ENCODE peak calls at places on chromosome X, in six cellular contexts. One of them, this sample, is unnamed.

GRCh38 chrX:16188687-16189086 is 21.4 kb downstream of the MAGEB17 start:
- DNase-seq in neural crest cell: no peak
- DNase-seq in fibroblast of lung: no peak
- DNase-seq in A549: no peak
- DNase-seq in NB4: no peak
- DNase-seq in MCF 10A: peak; percentile 21
- DNase-seq in this sample: no peak

GRCh38 chrX:43666301-43666912 is 10.3 kb downstream of the MAOA start:
- DNase-seq in neural crest cell: no peak
- DNase-seq in MCF 10A: no peak
- DNase-seq in fibroblast of lung: no peak
- DNase-seq in A549: no peak
- DNase-seq in NB4: peak; percentile 6
- DNase-seq in this sample: no peak

GRCh38 chrX:132395059-132395458 is 93.8 kb downstream of the MBNL3 start:
- DNase-seq in fibroblast of lung: no peak
- DNase-seq in NB4: no peak
- DNase-seq in MCF 10A: no peak
- DNase-seq in A549: no peak
- DNase-seq in neural crest cell: no peak
- DNase-seq in this sample: no peak

GRCh38 chrX:44042731-44043130 is 69.5 kb upstream of the NDP start:
- DNase-seq in MCF 10A: no peak
- DNase-seq in neural crest cell: no peak
- DNase-seq in NB4: no peak
- DNase-seq in A549: no peak
- DNase-seq in fibroblast of lung: peak; percentile 31
- DNase-seq in this sample: no peak

GRCh38 chrX:149720021-149720689 is 8.3 kb downstream of the MAGEA11 start:
- DNase-seq in NB4: no peak
- DNase-seq in neural crest cell: no peak
- DNase-seq in A549: no peak
- DNase-seq in MCF 10A: no peak
- DNase-seq in fibroblast of lung: no peak
- DNase-seq in this sample: no peak

GRCh38 chrX:153597351-153597750 is 1.6 kb downstream of the CCNQ start:
- DNase-seq in NB4: peak; percentile 15
- DNase-seq in neural crest cell: no peak
- DNase-seq in A549: no peak
- DNase-seq in MCF 10A: no peak
- DNase-seq in fibroblast of lung: no peak
- DNase-seq in this sample: no peak

GRCh38 chrX:152813211-152813610 is 17.3 kb downstream of the CETN2 start:
- DNase-seq in fibroblast of lung: no peak
- DNase-seq in neural crest cell: no peak
- DNase-seq in NB4: no peak
- DNase-seq in MCF 10A: no peak
- DNase-seq in A549: no peak
- DNase-seq in this sample: no peak

GRCh38 chrX:22135994-22136684 is 104.0 kb downstream of the PHEX start:
- DNase-seq in A549: peak; percentile 73
- DNase-seq in neural crest cell: peak; percentile 61
- DNase-seq in MCF 10A: peak; percentile 87
- DNase-seq in NB4: peak; percentile 35
- DNase-seq in fibroblast of lung: peak; percentile 84
- DNase-seq in this sample: no peak

GRCh38 chrX:13791145-13791544 is 25.7 kb downstream of the GPM6B start:
- DNase-seq in neural crest cell: no peak
- DNase-seq in NB4: no peak
- DNase-seq in A549: no peak
- DNase-seq in MCF 10A: no peak
- DNase-seq in fibroblast of lung: no peak
- DNase-seq in this sample: no peak

GRCh38 chrX:153405426-153405825 is 4.3 kb upstream of the PNMA6E start:
- DNase-seq in A549: no peak
- DNase-seq in MCF 10A: no peak
- DNase-seq in neural crest cell: no peak
- DNase-seq in NB4: no peak
- DNase-seq in fibroblast of lung: no peak
- DNase-seq in this sample: no peak

GRCh38 chrX:35040871-35041270 is 98.3 kb downstream of the FAM47B start:
- DNase-seq in MCF 10A: no peak
- DNase-seq in A549: no peak
- DNase-seq in NB4: no peak
- DNase-seq in neural crest cell: no peak
- DNase-seq in fibroblast of lung: peak; percentile 29
- DNase-seq in this sample: no peak

GRCh38 chrX:49233887-49234555 is 881 bp upstream of the CACNA1F start:
- DNase-seq in neural crest cell: no peak
- DNase-seq in A549: no peak
- DNase-seq in MCF 10A: no peak
- DNase-seq in NB4: no peak
- DNase-seq in fibroblast of lung: no peak
- DNase-seq in this sample: no peak

GRCh38 chrX:110180928-110181310 is 137.0 kb downstream of the AMMECR1 start:
- DNase-seq in A549: peak; percentile 57
- DNase-seq in fibroblast of lung: peak; percentile 22
- DNase-seq in MCF 10A: peak; percentile 40
- DNase-seq in neural crest cell: no peak
- DNase-seq in NB4: no peak
- DNase-seq in this sample: no peak

GRCh38 chrX:8288590-8288989 is 117.5 kb upstream of the VCX2 start:
- DNase-seq in A549: no peak
- DNase-seq in MCF 10A: peak; percentile 13
- DNase-seq in fibroblast of lung: no peak
- DNase-seq in neural crest cell: no peak
- DNase-seq in NB4: no peak
- DNase-seq in this sample: no peak

GRCh38 chrX:50827996-50828395 is 14.0 kb upstream of the SHROOM4 start:
- DNase-seq in neural crest cell: no peak
- DNase-seq in NB4: no peak
- DNase-seq in fibroblast of lung: no peak
- DNase-seq in A549: peak; percentile 31
- DNase-seq in MCF 10A: peak; percentile 74
- DNase-seq in this sample: no peak

GRCh38 chrX:44874481-44875184 is 1.6 kb downstream of the KDM6A start:
- DNase-seq in A549: peak; percentile 50
- DNase-seq in NB4: peak; percentile 53
- DNase-seq in neural crest cell: no peak
- DNase-seq in fibroblast of lung: peak; percentile 37
- DNase-seq in MCF 10A: peak; percentile 53
- DNase-seq in this sample: no peak

GRCh38 chrX:397575-397974 is 10.9 kb upstream of the PPP2R3B start:
- DNase-seq in A549: no peak
- DNase-seq in NB4: no peak
- DNase-seq in fibroblast of lung: peak; percentile 20
- DNase-seq in MCF 10A: no peak
- DNase-seq in neural crest cell: peak; percentile 47
- DNase-seq in this sample: no peak

GRCh38 chrX:2875798-2876399 is 47.2 kb downstream of the GYG2 start:
- DNase-seq in A549: peak; percentile 36
- DNase-seq in fibroblast of lung: peak; percentile 14
- DNase-seq in neural crest cell: no peak
- DNase-seq in MCF 10A: peak; percentile 43
- DNase-seq in NB4: peak; percentile 20
- DNase-seq in this sample: no peak

GRCh38 chrX:874061-874460 is 243.5 kb downstream of the SHOX start:
- DNase-seq in fibroblast of lung: no peak
- DNase-seq in neural crest cell: no peak
- DNase-seq in NB4: no peak
- DNase-seq in MCF 10A: no peak
- DNase-seq in A549: no peak
- DNase-seq in this sample: no peak

GRCh38 chrX:115892056-115892708 is 278.4 kb upstream of the AGTR2 start:
- DNase-seq in NB4: no peak
- DNase-seq in A549: no peak
- DNase-seq in MCF 10A: peak; percentile 6
- DNase-seq in neural crest cell: no peak
- DNase-seq in fibroblast of lung: no peak
- DNase-seq in this sample: no peak

GRCh38 chrX:38326086-38326485 is 1.2 kb downstream of the RPGR start:
- DNase-seq in neural crest cell: no peak
- DNase-seq in fibroblast of lung: no peak
- DNase-seq in MCF 10A: no peak
- DNase-seq in A549: no peak
- DNase-seq in NB4: no peak
- DNase-seq in this sample: no peak

GRCh38 chrX:38332505-38332904 is 5.2 kb upstream of the RPGR start:
- DNase-seq in neural crest cell: no peak
- DNase-seq in NB4: no peak
- DNase-seq in fibroblast of lung: no peak
- DNase-seq in A549: no peak
- DNase-seq in MCF 10A: no peak
- DNase-seq in this sample: no peak

GRCh38 chrX:38327007-38327774 is at the start of gene RPGR:
- DNase-seq in neural crest cell: peak; percentile 83
- DNase-seq in MCF 10A: peak; percentile 90
- DNase-seq in A549: peak; percentile 96
- DNase-seq in NB4: peak; percentile 95
- DNase-seq in fibroblast of lung: peak; percentile 93
- DNase-seq in this sample: peak; percentile 77

DNA sequence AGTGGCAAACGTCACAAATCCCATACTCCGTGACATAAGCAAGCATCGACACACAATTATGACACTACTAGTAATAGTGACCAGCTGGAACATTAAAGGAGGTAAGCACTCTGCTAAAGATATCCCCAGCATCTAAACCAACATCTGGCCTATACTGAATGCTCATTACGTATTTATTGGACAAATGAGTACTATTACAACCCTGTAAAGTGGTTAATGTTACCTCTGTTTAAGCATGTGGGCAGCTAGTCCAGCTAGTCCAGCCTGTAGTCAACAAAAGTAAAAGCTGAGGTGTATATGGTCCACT is 419 bp upstream of the RPGR start:
- DNase-seq in NB4: no peak
- DNase-seq in neural crest cell: no peak
- DNase-seq in A549: no peak
- DNase-seq in MCF 10A: no peak
- DNase-seq in fibroblast of lung: no peak
- DNase-seq in this sample: no peak
- TF ChIP-seq CTCF in NB4: no peak
- TF ChIP-seq CTCF in neural crest cell: no peak
- TF ChIP-seq CTCF in A549: no peak
- TF ChIP-seq CTCF in MCF 10A: no peak
- TF ChIP-seq CTCF in fibroblast of lung: no peak
- TF ChIP-seq CTCF in this sample: no peak

GRCh38 chrX:69085151-69085550 is 80.1 kb downstream of the PJA1 start:
- DNase-seq in neural crest cell: no peak
- DNase-seq in fibroblast of lung: no peak
- DNase-seq in MCF 10A: no peak
- DNase-seq in A549: no peak
- DNase-seq in NB4: no peak
- DNase-seq in this sample: no peak
- TF ChIP-seq CTCF in neural crest cell: no peak
- TF ChIP-seq CTCF in fibroblast of lung: no peak
- TF ChIP-seq CTCF in MCF 10A: no peak
- TF ChIP-seq CTCF in A549: no peak
- TF ChIP-seq CTCF in NB4: no peak
- TF ChIP-seq CTCF in this sample: no peak

GRCh38 chrX:131067216-131067615 is 9.1 kb downstream of the ARHGAP36 start:
- DNase-seq in MCF 10A: no peak
- DNase-seq in NB4: no peak
- DNase-seq in fibroblast of lung: no peak
- DNase-seq in A549: no peak
- DNase-seq in neural crest cell: no peak
- DNase-seq in this sample: no peak

GRCh38 chrX:131067846-131068745 is 9.9 kb downstream of the ARHGAP36 start:
- DNase-seq in fibroblast of lung: no peak
- DNase-seq in A549: no peak
- DNase-seq in MCF 10A: no peak
- DNase-seq in neural crest cell: no peak
- DNase-seq in NB4: no peak
- DNase-seq in this sample: no peak

GRCh38 chrX:131066237-131066636 is 8.1 kb downstream of the ARHGAP36 start:
- DNase-seq in NB4: no peak
- DNase-seq in MCF 10A: peak; percentile 4
- DNase-seq in neural crest cell: no peak
- DNase-seq in A549: no peak
- DNase-seq in fibroblast of lung: no peak
- DNase-seq in this sample: no peak

GRCh38 chrX:131072871-131073571 is 14.9 kb downstream of the ARHGAP36 start:
- DNase-seq in fibroblast of lung: no peak
- DNase-seq in neural crest cell: no peak
- DNase-seq in NB4: no peak
- DNase-seq in A549: no peak
- DNase-seq in MCF 10A: no peak
- DNase-seq in this sample: no peak

DNA sequence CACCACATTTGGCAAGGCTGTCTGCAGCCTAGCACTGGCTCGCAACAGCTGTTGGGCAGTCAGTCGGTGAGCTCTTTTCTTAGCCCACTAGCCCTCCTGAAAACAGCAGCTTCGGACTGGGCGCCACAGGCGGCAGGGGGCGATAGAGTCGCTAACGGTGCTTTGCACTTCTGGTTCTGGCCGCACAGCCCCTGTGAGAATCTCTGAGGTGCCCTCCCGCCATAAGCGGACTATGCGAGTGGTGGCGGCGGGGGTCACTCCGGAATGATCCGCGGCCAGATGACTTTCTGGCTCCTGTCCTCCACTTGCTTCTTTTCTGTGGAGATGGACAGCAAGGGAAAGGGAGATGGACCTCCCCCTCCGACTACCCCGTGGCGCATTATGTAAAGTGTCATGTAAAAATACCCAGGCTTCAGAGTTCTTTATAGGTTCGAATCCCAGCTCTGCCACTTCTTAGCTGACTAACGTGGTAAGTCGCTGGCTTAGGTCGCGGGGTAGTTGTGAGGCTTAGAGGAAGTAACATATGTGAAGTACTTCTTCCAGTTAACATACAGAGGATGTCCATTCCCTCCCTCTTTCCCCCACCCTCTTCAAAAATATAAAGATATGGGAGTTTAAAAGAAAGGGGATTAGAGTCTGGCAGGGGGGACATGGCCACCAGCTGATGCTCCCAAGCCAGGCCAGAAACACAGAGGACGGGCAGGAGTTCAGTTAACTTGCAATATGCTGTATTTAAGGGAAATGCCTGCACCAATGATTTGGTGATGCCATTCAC is 11.0 kb downstream of the ARHGAP36 start:
- DNase-seq in A549: peak; percentile 86
- DNase-seq in MCF 10A: peak; percentile 13
- DNase-seq in NB4: no peak
- DNase-seq in fibroblast of lung: peak; percentile 34
- DNase-seq in neural crest cell: peak; percentile 77
- DNase-seq in this sample: no peak
- TF ChIP-seq CTCF in A549: peak; percentile 54
- TF ChIP-seq CTCF in MCF 10A: peak; percentile 13
- TF ChIP-seq CTCF in NB4: no peak
- TF ChIP-seq CTCF in fibroblast of lung: peak; percentile 54
- TF ChIP-seq CTCF in neural crest cell: peak; percentile 81
- TF ChIP-seq CTCF in this sample: no peak

DNA sequence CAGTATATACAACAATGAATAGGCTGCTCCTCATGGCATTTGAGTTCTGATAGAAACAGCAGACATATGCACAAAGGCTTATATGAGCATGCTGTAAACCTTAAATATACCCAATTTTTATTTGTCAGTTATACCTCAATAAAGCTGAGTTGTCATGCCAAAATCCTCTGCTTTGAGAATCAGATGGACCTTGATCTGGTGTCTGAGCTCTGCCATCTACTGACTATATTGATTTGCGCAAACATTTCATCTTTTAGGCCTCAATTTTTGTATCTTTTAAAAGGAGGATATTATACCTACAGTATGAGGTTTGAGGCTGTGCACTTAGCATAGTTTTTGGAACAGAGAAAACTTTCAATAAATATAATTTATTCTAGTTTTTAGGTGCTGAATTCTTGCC is 85.2 kb downstream of the PRRG1 start:
- DNase-seq in A549: no peak
- DNase-seq in fibroblast of lung: peak; percentile 1
- DNase-seq in MCF 10A: no peak
- DNase-seq in NB4: no peak
- DNase-seq in neural crest cell: no peak
- DNase-seq in this sample: no peak
- TF ChIP-seq CTCF in A549: no peak
- TF ChIP-seq CTCF in fibroblast of lung: peak; percentile 2
- TF ChIP-seq CTCF in MCF 10A: no peak
- TF ChIP-seq CTCF in NB4: no peak
- TF ChIP-seq CTCF in neural crest cell: no peak
- TF ChIP-seq CTCF in this sample: no peak